ENCODE peak calls at places on chromosome 15, in six cellular contexts. C is stimulated activated CD4-positive, alpha-beta T cell treated with anti-CD3 and anti-CD28 coated beads, Interleukin-2, amount 100 ng/mL, for 48 hours; A is ELF-1; Y is posterior vena cava; P is fibroblast of lung; N is left colon. U is an unnamed sample.

GRCh38 chr15:34223904-34224596 is 766 bp upstream of the EMC4 start:
- DNase-seq in C (no peak), A (peak; percentile 43), Y (no peak), P (no peak), N (no peak), U (no peak)

GRCh38 chr15:64050281-64051092 is 4.2 kb upstream of the DAPK2 start:
- DNase-seq in C (no peak), A (no peak), Y (no peak), P (no peak), N (no peak), U (no peak)

GRCh38 chr15:60777558-60777957 is 298.6 kb upstream of the ICE2 start:
- DNase-seq in C (no peak), A (no peak), Y (no peak), P (no peak), N (no peak), U (no peak)

GRCh38 chr15:99181544-99181943 is 67.8 kb downstream of the TTC23 start:
- DNase-seq in C (no peak), A (peak; percentile 29), Y (peak; percentile 89), P (no peak), N (no peak), U (no peak)

GRCh38 chr15:93035953-93036810 is 52.8 kb downstream of the RGMA start:
- DNase-seq in C (peak; percentile 30), A (peak; percentile 57), Y (peak; percentile 82), P (peak; percentile 23), N (peak; percentile 31), U (no peak)

GRCh38 chr15:34847598-34847997 is 52.2 kb upstream of the ACTC1 start:
- DNase-seq in C (no peak), A (no peak), Y (no peak), P (no peak), N (no peak), U (no peak)

GRCh38 chr15:73403171-73403570 is 34.4 kb upstream of the HCN4 start:
- DNase-seq in C (no peak), A (no peak), Y (no peak), P (peak; percentile 50), N (no peak), U (no peak)

GRCh38 chr15:93063292-93063671 is 25.7 kb downstream of the RGMA start:
- DNase-seq in C (no peak), A (peak; percentile 73), Y (no peak), P (no peak), N (no peak), U (no peak)

GRCh38 chr15:66936115-66936863 is 129.1 kb upstream of the SMAD3 start:
- DNase-seq in C (no peak), A (no peak), Y (peak; percentile 83), P (no peak), N (peak; percentile 27), U (no peak)

GRCh38 chr15:63971427-63971805 is 74.9 kb downstream of the DAPK2 start:
- DNase-seq in C (peak; percentile 51), A (peak; percentile 35), Y (peak; percentile 68), P (no peak), N (no peak), U (no peak)

GRCh38 chr15:70762469-70763119 is 764 bp downstream of the UACA start:
- DNase-seq in C (peak; percentile 4), A (peak; percentile 60), Y (no peak), P (peak; percentile 67), N (peak; percentile 58), U (peak; percentile 40)

GRCh38 chr15:39613861-39614260 is 33.0 kb downstream of the THBS1 start:
- DNase-seq in C (no peak), A (no peak), Y (no peak), P (no peak), N (no peak), U (no peak)

GRCh38 chr15:25092661-25093060 is 137.9 kb downstream of the SNRPN start:
- DNase-seq in C (no peak), A (no peak), Y (no peak), P (peak; percentile 70), N (no peak), U (no peak)

GRCh38 chr15:71282086-71282485 is 166.8 kb downstream of the THSD4 start:
- DNase-seq in C (no peak), A (no peak), Y (no peak), P (peak; percentile 74), N (no peak), U (no peak)

GRCh38 chr15:56468271-56468912 is 3.5 kb upstream of the MNS1 start:
- DNase-seq in C (no peak), A (no peak), Y (no peak), P (no peak), N (no peak), U (no peak)

GRCh38 chr15:59444980-59445500 is 7.1 kb downstream of the FAM81A start:
- DNase-seq in C (no peak), A (no peak), Y (no peak), P (no peak), N (no peak), U (no peak)

GRCh38 chr15:64842099-64842940 is 605 bp downstream of the PLEKHO2 start:
- DNase-seq in C (no peak), A (peak; percentile 53), Y (no peak), P (peak; percentile 36), N (no peak), U (no peak)

GRCh38 chr15:63597033-63597790 is at the start of gene FBXL22:
- DNase-seq in C (no peak), A (no peak), Y (no peak), P (peak; percentile 80), N (peak; percentile 70), U (no peak)

GRCh38 chr15:75065851-75066509 is 42.6 kb downstream of the PPCDC start:
- DNase-seq in C (no peak), A (no peak), Y (no peak), P (peak; percentile 52), N (no peak), U (no peak)

GRCh38 chr15:35309886-35310285 is 224.8 kb upstream of the NANOGP8 start:
- DNase-seq in C (no peak), A (no peak), Y (no peak), P (peak; percentile 75), N (no peak), U (no peak)

GRCh38 chr15:22811640-22812039 is 25.2 kb downstream of the NIPA1 start:
- DNase-seq in C (no peak), A (peak; percentile 54), Y (no peak), P (peak; percentile 13), N (peak; percentile 46), U (no peak)

GRCh38 chr15:46266691-46267090 is 631.9 kb downstream of the SQOR start:
- DNase-seq in C (no peak), A (no peak), Y (no peak), P (no peak), N (no peak), U (no peak)

GRCh38 chr15:34330279-34330678 is 7.3 kb downstream of the SLC12A6 start:
- DNase-seq in C (no peak), A (no peak), Y (no peak), P (no peak), N (no peak), U (no peak)

GRCh38 chr15:80999623-81000036 is 1.1 kb upstream of the TLNRD1 start:
- DNase-seq in C (peak; percentile 53), A (peak; percentile 35), Y (no peak), P (no peak), N (peak; percentile 91), U (no peak)

GRCh38 chr15:38538328-38539007 is 26.1 kb downstream of the RASGRP1 start:
- DNase-seq in C (no peak), A (no peak), Y (no peak), P (no peak), N (no peak), U (no peak)

GRCh38 chr15:48833526-48833925 is 22.7 kb upstream of the CEP152 start:
- DNase-seq in C (no peak), A (peak; percentile 18), Y (no peak), P (no peak), N (no peak), U (no peak)

GRCh38 chr15:83215306-83215705 is 7.7 kb upstream of the HDGFL3 start:
- DNase-seq in C (no peak), A (no peak), Y (no peak), P (no peak), N (no peak), U (no peak)

GRCh38 chr15:43469867-43470266 is 23.1 kb downstream of the TP53BP1 start:
- DNase-seq in C (no peak), A (no peak), Y (no peak), P (peak; percentile 90), N (no peak), U (no peak)

GRCh38 chr15:78174398-78174797 is 25.2 kb downstream of the IDH3A start:
- DNase-seq in C (no peak), A (no peak), Y (no peak), P (no peak), N (no peak), U (no peak)

GRCh38 chr15:77025941-77026411 is 31.1 kb downstream of the PSTPIP1 start:
- DNase-seq in C (no peak), A (no peak), Y (peak; percentile 36), P (no peak), N (peak; percentile 11), U (no peak)

GRCh38 chr15:74994236-74994635 is 1.1 kb upstream of the SCAMP5 start:
- DNase-seq in C (no peak), A (no peak), Y (peak; percentile 35), P (no peak), N (no peak), U (no peak)

GRCh38 chr15:30791239-30791638 is 112.5 kb upstream of the FAN1 start:
- DNase-seq in C (no peak), A (peak; percentile 53), Y (peak; percentile 40), P (no peak), N (no peak), U (no peak)

GRCh38 chr15:68385671-68386586 is 46.0 kb downstream of the ITGA11 start:
- DNase-seq in C (no peak), A (no peak), Y (peak; percentile 36), P (no peak), N (no peak), U (no peak)

U was measured in progenitor cell of endocrine pancreas.